ENCODE peak calls at places on chromosomes 12 and 14, in four cellular contexts. H is WTC11, K is D341Med, T is HepG2. Q is an unnamed sample.
A peak's percentile ranks its signal among the peaks of the same experiment; 100 is the strongest.

GRCh38 chr14:71932229-71932951 is at the start of gene RGS6:
- DNase-seq in H (peak; percentile 82), K (peak; percentile 85), T (peak; percentile 1), Q (peak; percentile 69)

GRCh38 chr14:93126124-93126523 is 10.4 kb upstream of the ITPK1 start:
- DNase-seq in H (no peak), K (no peak), T (no peak), Q (no peak)

GRCh38 chr12:15356831-15357456 is 34.6 kb downstream of the PTPRO start:
- DNase-seq in H (no peak), K (no peak), T (no peak), Q (no peak)

GRCh38 chr14:95545769-95546168 is 10.9 kb downstream of the GLRX5 start:
- DNase-seq in H (no peak), K (no peak), T (no peak), Q (no peak)

GRCh38 chr14:50335389-50335788 is 23.3 kb downstream of the DMAC2L start:
- DNase-seq in H (peak; percentile 33), K (peak; percentile 79), T (peak; percentile 13), Q (peak; percentile 70)

GRCh38 chr14:78608998-78609787 is 439.0 kb downstream of the NRXN3 start:
- DNase-seq in H (no peak), K (no peak), T (no peak), Q (no peak)

GRCh38 chr12:96513166-96513565 is 23.8 kb downstream of the CFAP54 start:
- DNase-seq in H (no peak), K (no peak), T (no peak), Q (no peak)

GRCh38 chr12:119398190-119398589 is 63.7 kb downstream of the CCDC60 start:
- DNase-seq in H (no peak), K (no peak), T (no peak), Q (no peak)

GRCh38 chr12:110100315-110100970 is 23.7 kb upstream of the IFT81 start:
- DNase-seq in H (peak; percentile 79), K (peak; percentile 65), T (peak; percentile 70), Q (peak; percentile 68)

GRCh38 chr14:35205737-35206136 is 83.4 kb downstream of the PRORP start:
- DNase-seq in H (no peak), K (peak; percentile 49), T (no peak), Q (no peak)

GRCh38 chr12:48040294-48040820 is 36.1 kb upstream of the COL2A1 start:
- DNase-seq in H (no peak), K (no peak), T (no peak), Q (no peak)

GRCh38 chr12:105741786-105742566 is 396.8 kb downstream of the NUAK1 start:
- DNase-seq in H (no peak), K (no peak), T (no peak), Q (no peak)

GRCh38 chr12:9810721-9811120 is 16.6 kb upstream of the KLRF1 start:
- DNase-seq in H (no peak), K (no peak), T (no peak), Q (no peak)

GRCh38 chr14:95216013-95216412 is 58.7 kb upstream of the DICER1 start:
- DNase-seq in H (no peak), K (no peak), T (no peak), Q (no peak)

GRCh38 chr14:34356267-34356660 is 105.8 kb downstream of the SPTSSA start:
- DNase-seq in H (no peak), K (no peak), T (no peak), Q (no peak)

GRCh38 chr14:95041477-95042020 is 115.8 kb downstream of the DICER1 start:
- DNase-seq in H (no peak), K (peak; percentile 11), T (no peak), Q (no peak)

GRCh38 chr14:21846227-21846885 is 172.7 kb upstream of the OR4E1 start:
- DNase-seq in H (peak; percentile 81), K (no peak), T (peak; percentile 34), Q (peak; percentile 50)

GRCh38 chr14:58815046-58815701 is 177.4 kb downstream of the DACT1 start:
- DNase-seq in H (no peak), K (no peak), T (no peak), Q (no peak)

GRCh38 chr14:104639889-104640548 is 35.4 kb upstream of the TMEM179 start:
- DNase-seq in H (peak; percentile 88), K (peak; percentile 92), T (peak; percentile 32), Q (peak; percentile 90)

GRCh38 chr12:124992874-124993567 is 424 bp upstream of the BRI3BP start:
- DNase-seq in H (peak; percentile 92), K (peak; percentile 80), T (peak; percentile 91), Q (peak; percentile 75)

GRCh38 chr12:9647825-9648700 is 21.4 kb upstream of the CLEC2D start:
- DNase-seq in H (peak; percentile 78), K (peak; percentile 85), T (peak; percentile 74), Q (peak; percentile 77)

GRCh38 chr12:52210186-52210924 is 18.5 kb upstream of the KRT80 start:
- DNase-seq in H (peak; percentile 6), K (no peak), T (no peak), Q (no peak)

GRCh38 chr12:46210835-46211439 is 57.9 kb downstream of the SLC38A1 start:
- DNase-seq in H (no peak), K (no peak), T (no peak), Q (no peak)

GRCh38 chr12:121872546-121873223 is 14.0 kb upstream of the HPD start:
- DNase-seq in H (no peak), K (peak; percentile 61), T (no peak), Q (no peak)

GRCh38 chr12:6377667-6377994 is 2.3 kb upstream of the SCNN1A start:
- DNase-seq in H (no peak), K (no peak), T (no peak), Q (no peak)

GRCh38 chr14:80523518-80524117 is 312.3 kb upstream of the DIO2 start:
- DNase-seq in H (no peak), K (no peak), T (no peak), Q (no peak)

Q was measured in HEK293T.